ENCODE peak calls at places on chromosome 5, in four cellular contexts. P is stimulated activated naive CD4-positive, alpha-beta T cell; U is effector CD8-positive, alpha-beta T cell; Z is breast epithelium. B is an unnamed sample.

GRCh38 chr5:16626696-16627264 is 10.0 kb upstream of the RETREG1 start:
- DNase-seq in U (no peak), Z (no peak), P (peak; percentile 59), B (no peak)

GRCh38 chr5:132459983-132460834 is 30.4 kb downstream of the IRF1 start:
- DNase-seq in U (no peak), P (no peak), Z (no peak), B (no peak)

GRCh38 chr5:144307726-144308125 is 137.1 kb downstream of the KCTD16 start:
- DNase-seq in Z (no peak), U (no peak), P (no peak), B (no peak)

GRCh38 chr5:112977440-112977861 is 853 bp downstream of the DCP2 start:
- DNase-seq in Z (no peak), U (no peak), P (peak; percentile 35), B (no peak)

GRCh38 chr5:438481-438981 is 4.4 kb upstream of the EXOC3 start:
- DNase-seq in Z (peak; percentile 49), P (no peak), U (no peak), B (no peak)

GRCh38 chr5:102901821-102902448 is 146.8 kb downstream of the PAM start:
- DNase-seq in P (no peak), U (no peak), Z (no peak), B (no peak)

GRCh38 chr5:169304175-169304574 is 3.2 kb upstream of the SLIT3 start:
- DNase-seq in U (no peak), Z (no peak), P (no peak), B (no peak)

GRCh38 chr5:145941096-145941676 is 4.8 kb downstream of the SH3RF2 start:
- DNase-seq in P (no peak), Z (no peak), U (no peak), B (no peak)

GRCh38 chr5:9170026-9170425 is 375.8 kb downstream of the SEMA5A start:
- DNase-seq in U (no peak), Z (no peak), P (no peak), B (no peak)

GRCh38 chr5:127001621-127002296 is 28.6 kb downstream of the MARCHF3 start:
- DNase-seq in Z (no peak), P (no peak), U (no peak), B (no peak)

GRCh38 chr5:124824637-124825158 is 78.3 kb upstream of the ZNF608 start:
- DNase-seq in Z (no peak), U (no peak), P (no peak), B (no peak)

GRCh38 chr5:112119527-112119926 is 299.6 kb downstream of the EPB41L4A start:
- DNase-seq in U (no peak), P (no peak), Z (no peak), B (no peak)

GRCh38 chr5:134462761-134463160 is 51.1 kb upstream of the CDKN2AIPNL start:
- DNase-seq in U (no peak), P (no peak), Z (no peak), B (no peak)

GRCh38 chr5:173637340-173637739 is 20.9 kb upstream of the BOD1 start:
- DNase-seq in Z (no peak), U (no peak), P (no peak), B (no peak)

GRCh38 chr5:93154551-93154950 is 426.5 kb downstream of the NR2F1-AS1 start:
- DNase-seq in U (no peak), P (no peak), Z (no peak), B (no peak)

GRCh38 chr5:177128551-177128976 is 5.0 kb upstream of the NSD1 start:
- DNase-seq in Z (peak; percentile 22), U (no peak), P (no peak), B (no peak)

GRCh38 chr5:149581931-149582768 is 852 bp downstream of the ARHGEF37 start:
- DNase-seq in U (no peak), P (no peak), Z (no peak), B (no peak)

GRCh38 chr5:171720086-171720485 is 65.5 kb upstream of the SMIM23 start:
- DNase-seq in P (no peak), U (no peak), Z (no peak), B (peak; percentile 10)

GRCh38 chr5:142698447-142698846 is 12.6 kb upstream of the FGF1 start:
- DNase-seq in Z (no peak), U (no peak), P (no peak), B (no peak)

GRCh38 chr5:15621094-15621493 is 121.1 kb downstream of the FBXL7 start:
- DNase-seq in P (no peak), U (no peak), Z (no peak), B (no peak)

GRCh38 chr5:113022661-113023060 is 46.1 kb downstream of the DCP2 start:
- DNase-seq in U (no peak), Z (no peak), P (peak; percentile 74), B (no peak)

GRCh38 chr5:169302491-169303118 is 1.7 kb upstream of the SLIT3 start:
- DNase-seq in Z (peak; percentile 72), P (peak; percentile 19), U (peak; percentile 2), B (peak; percentile 85)

GRCh38 chr5:122726990-122727616 is 47.8 kb upstream of the SNX2 start:
- DNase-seq in U (no peak), Z (no peak), P (no peak), B (no peak)

GRCh38 chr5:68464424-68464823 is 248.9 kb downstream of the PIK3R1 start:
- DNase-seq in P (no peak), U (no peak), Z (no peak), B (no peak)

GRCh38 chr5:106985174-106985573 is 685.6 kb downstream of the EFNA5 start:
- DNase-seq in P (no peak), Z (no peak), U (no peak), B (no peak)

GRCh38 chr5:78810098-78810497 is 161.5 kb upstream of the LHFPL2 start:
- DNase-seq in P (no peak), Z (no peak), U (no peak), B (no peak)

GRCh38 chr5:144697847-144698262 is 527.2 kb downstream of the KCTD16 start:
- DNase-seq in U (no peak), Z (no peak), P (no peak), B (no peak)

GRCh38 chr5:136809382-136809781 is 444.0 kb upstream of the TRPC7 start:
- DNase-seq in Z (no peak), U (no peak), P (no peak), B (no peak)

GRCh38 chr5:152736906-152737305 is 331.8 kb upstream of the NMUR2 start:
- DNase-seq in P (no peak), U (no peak), Z (no peak), B (no peak)

GRCh38 chr5:55472642-55473041 is 62.1 kb downstream of the PLPP1 start:
- DNase-seq in P (no peak), U (no peak), Z (no peak), B (no peak)

GRCh38 chr5:43771611-43772031 is 168.6 kb downstream of the NNT start:
- DNase-seq in Z (no peak), U (no peak), P (no peak), B (no peak)

GRCh38 chr5:120927923-120928322 is 463.8 kb downstream of the PRR16 start:
- DNase-seq in U (no peak), P (no peak), Z (no peak), B (no peak)

B was measured in ureter.